ENCODE peak calls at places on chromosomes 7 and 10, in nine cellular contexts. K is prostate gland, P is GM12892, Q is HT1080, J is fibroblast of pulmonary artery, I is nephron progenitor cell, W is NCI-H1092, H is RCC 7860, E is T follicular helper cell. U is an unnamed sample.

GRCh38 chr7:7183061-7183832 is 903 bp downstream of the C1GALT1 start:
- DNase-seq in K (peak; percentile 54), P (peak; percentile 27), Q (peak; percentile 31), J (peak; percentile 30), I (peak; percentile 53), W (peak; percentile 44), H (no peak), E (peak; percentile 19), U (no peak)

GRCh38 chr7:155493744-155494538 is 36.0 kb downstream of the EN2 start:
- DNase-seq in K (no peak), P (no peak), Q (no peak), J (no peak), I (no peak), W (no peak), H (no peak), E (no peak), U (no peak)

GRCh38 chr7:1223196-1224092 is 9.2 kb upstream of the UNCX start:
- DNase-seq in K (no peak), P (no peak), Q (no peak), J (no peak), I (no peak), W (no peak), H (no peak), E (no peak), U (no peak)

GRCh38 chr10:56622335-56622973 is 261.4 kb upstream of the ZWINT start:
- DNase-seq in K (no peak), P (no peak), Q (peak; percentile 32), J (peak; percentile 1), I (no peak), W (no peak), H (no peak), E (no peak), U (no peak)

GRCh38 chr10:4131407-4132215 is 346.6 kb upstream of the KLF6 start:
- DNase-seq in K (no peak), P (no peak), Q (peak; percentile 92), J (peak; percentile 76), I (no peak), W (no peak), H (peak; percentile 43), E (peak; percentile 10), U (no peak)

GRCh38 chr7:25303380-25304321 is 75.4 kb upstream of the NPVF start:
- DNase-seq in K (no peak), P (no peak), Q (no peak), J (peak; percentile 16), I (no peak), W (no peak), H (no peak), E (no peak), U (no peak)

GRCh38 chr10:92972066-92972870 is 88.3 kb upstream of the CYP26C1 start:
- DNase-seq in K (no peak), P (no peak), Q (peak; percentile 92), J (peak; percentile 84), I (no peak), W (no peak), H (peak; percentile 76), E (no peak), U (no peak)

GRCh38 chr10:18446205-18446604 is 205.2 kb downstream of the NSUN6 start:
- DNase-seq in K (no peak), P (no peak), Q (no peak), J (no peak), I (no peak), W (no peak), H (no peak), E (no peak), U (no peak)

U was measured in NCI-H524 treated with DMSO at 0.1 percent for 48 hours.